ENCODE peak calls at places on chromosomes 7 and 10, in nine cellular contexts. M is MM.1S; X is body of pancreas; S is iPS DF 6.9; R is AG04450; P is CD8-positive, alpha-beta memory T cell; V is uterus; A is IMR-90; L is tibial nerve. H is an unnamed sample.
A peak's percentile ranks its signal among the peaks of the same experiment; 100 is the strongest.

GRCh38 chr10:122190553-122190952 is 80.5 kb upstream of the BTBD16 start:
- DNase-seq in M (no peak), X (no peak), S (no peak), R (no peak), P (no peak), V (peak; percentile 27), A (no peak), L (no peak), H (no peak)

GRCh38 chr7:94050046-94050445 is 45.9 kb upstream of the BET1 start:
- DNase-seq in M (peak; percentile 47), X (no peak), S (no peak), R (no peak), P (no peak), V (no peak), A (no peak), L (no peak), H (no peak)

GRCh38 chr10:63672491-63672890 is 151.3 kb downstream of the REEP3 start:
- DNase-seq in M (no peak), X (no peak), S (no peak), R (no peak), P (no peak), V (no peak), A (no peak), L (no peak), H (no peak)

GRCh38 chr7:96778263-96778662 is 68.6 kb upstream of the SEM1 start:
- DNase-seq in M (no peak), X (no peak), S (peak; percentile 25), R (no peak), P (no peak), V (no peak), A (no peak), L (no peak), H (no peak)

GRCh38 chr10:61452655-61453641 is at the start of gene TMEM26:
- DNase-seq in M (no peak), X (peak; percentile 20), S (no peak), R (no peak), P (no peak), V (peak; percentile 69), A (peak; percentile 30), L (no peak), H (peak; percentile 50)

GRCh38 chr10:11713186-11713743 is 28.9 kb upstream of the ECHDC3 start:
- DNase-seq in M (no peak), X (peak; percentile 34), S (no peak), R (no peak), P (no peak), V (peak; percentile 61), A (peak; percentile 32), L (no peak), H (no peak)

GRCh38 chr10:73262105-73262730 is 9.8 kb upstream of the MRPS16 start:
- DNase-seq in M (no peak), X (no peak), S (no peak), R (peak; percentile 43), P (no peak), V (no peak), A (peak; percentile 74), L (no peak), H (no peak)

GRCh38 chr10:46297406-46298204 is 10.8 kb downstream of the ANTXRL start:
- DNase-seq in M (no peak), X (no peak), S (no peak), R (no peak), P (no peak), V (no peak), A (no peak), L (no peak), H (no peak)

GRCh38 chr7:11716185-11716584 is 115.8 kb downstream of the THSD7A start:
- DNase-seq in M (no peak), X (peak; percentile 43), S (no peak), R (no peak), P (no peak), V (peak; percentile 14), A (no peak), L (no peak), H (peak; percentile 26)

GRCh38 chr10:60175418-60175817 is 214.3 kb downstream of the ANK3 start:
- DNase-seq in M (no peak), X (no peak), S (no peak), R (no peak), P (no peak), V (no peak), A (peak; percentile 12), L (no peak), H (no peak)

GRCh38 chr10:110751845-110752244 is 107.7 kb downstream of the RBM20 start:
- DNase-seq in M (no peak), X (no peak), S (no peak), R (no peak), P (no peak), V (no peak), A (no peak), L (no peak), H (no peak)

GRCh38 chr7:84455788-84456187 is 261.2 kb upstream of the SEMA3A start:
- DNase-seq in M (no peak), X (no peak), S (no peak), R (no peak), P (no peak), V (no peak), A (peak; percentile 30), L (no peak), H (no peak)

GRCh38 chr10:46220187-46220586 is 66.6 kb upstream of the ANTXRL start:
- DNase-seq in M (no peak), X (no peak), S (no peak), R (no peak), P (no peak), V (no peak), A (no peak), L (no peak), H (no peak)

GRCh38 chr7:95725170-95725569 is 47.2 kb upstream of the DYNC1I1 start:
- DNase-seq in M (peak; percentile 24), X (no peak), S (no peak), R (no peak), P (no peak), V (no peak), A (no peak), L (no peak), H (no peak)

GRCh38 chr7:333399-333776 is 43.4 kb downstream of the FOXL3 start:
- DNase-seq in M (no peak), X (peak; percentile 71), S (no peak), R (no peak), P (no peak), V (no peak), A (no peak), L (no peak), H (peak; percentile 64)

GRCh38 chr10:103991393-103992128 is 24.6 kb downstream of the SLK start:
- DNase-seq in M (no peak), X (no peak), S (no peak), R (no peak), P (no peak), V (no peak), A (no peak), L (no peak), H (no peak)

GRCh38 chr7:88310950-88311674 is 4.4 kb upstream of the STEAP4 start:
- DNase-seq in M (no peak), X (no peak), S (no peak), R (no peak), P (no peak), V (no peak), A (no peak), L (no peak), H (no peak)

GRCh38 chr7:150553163-150553562 is 14.0 kb upstream of the GIMAP4 start:
- DNase-seq in M (no peak), X (no peak), S (no peak), R (no peak), P (no peak), V (no peak), A (no peak), L (no peak), H (no peak)
- H3K27ac ChIP-seq in M (no peak overlapping the region), X (no peak overlapping the region), S (no peak overlapping the region), R (no peak overlapping the region), P (no peak overlapping the region), V (no peak overlapping the region), A (no peak overlapping the region), L (no peak overlapping the region), H (no peak overlapping the region)

GRCh38 chr10:133458710-133459453 is 5.1 kb downstream of the SCART1 start:
- DNase-seq in M (no peak), X (no peak), S (no peak), R (no peak), P (no peak), V (no peak), A (peak; percentile 8), L (no peak), H (no peak)
- H3K9me3 ChIP-seq in M (no peaks in the 10 kb centered on the region), X (no peaks in the 10 kb centered on the region), S (peaks cover 32% of the 10 kb centered on the region), R (peaks cover 44% of the 10 kb centered on the region), P (no peaks in the 10 kb centered on the region), V (no peaks in the 10 kb centered on the region), A (no peaks in the 10 kb centered on the region), L (no peaks in the 10 kb centered on the region), H (no peaks in the 10 kb centered on the region)

GRCh38 chr10:118520116-118520742 is 75.2 kb downstream of the PRLHR start:
- DNase-seq in M (no peak), X (no peak), S (no peak), R (no peak), P (no peak), V (no peak), A (no peak), L (no peak), H (no peak)

GRCh38 chr10:118518095-118518494 is 77.4 kb downstream of the PRLHR start:
- DNase-seq in M (no peak), X (no peak), S (no peak), R (no peak), P (no peak), V (no peak), A (no peak), L (no peak), H (no peak)

GRCh38 chr10:118522791-118523498 is 72.5 kb downstream of the PRLHR start:
- DNase-seq in M (no peak), X (no peak), S (no peak), R (no peak), P (no peak), V (no peak), A (peak; percentile 1), L (no peak), H (no peak)

GRCh38 chr10:118523775-118524174 is 71.7 kb downstream of the PRLHR start:
- DNase-seq in M (no peak), X (no peak), S (no peak), R (no peak), P (no peak), V (no peak), A (peak; percentile 5), L (no peak), H (no peak)

DNA sequence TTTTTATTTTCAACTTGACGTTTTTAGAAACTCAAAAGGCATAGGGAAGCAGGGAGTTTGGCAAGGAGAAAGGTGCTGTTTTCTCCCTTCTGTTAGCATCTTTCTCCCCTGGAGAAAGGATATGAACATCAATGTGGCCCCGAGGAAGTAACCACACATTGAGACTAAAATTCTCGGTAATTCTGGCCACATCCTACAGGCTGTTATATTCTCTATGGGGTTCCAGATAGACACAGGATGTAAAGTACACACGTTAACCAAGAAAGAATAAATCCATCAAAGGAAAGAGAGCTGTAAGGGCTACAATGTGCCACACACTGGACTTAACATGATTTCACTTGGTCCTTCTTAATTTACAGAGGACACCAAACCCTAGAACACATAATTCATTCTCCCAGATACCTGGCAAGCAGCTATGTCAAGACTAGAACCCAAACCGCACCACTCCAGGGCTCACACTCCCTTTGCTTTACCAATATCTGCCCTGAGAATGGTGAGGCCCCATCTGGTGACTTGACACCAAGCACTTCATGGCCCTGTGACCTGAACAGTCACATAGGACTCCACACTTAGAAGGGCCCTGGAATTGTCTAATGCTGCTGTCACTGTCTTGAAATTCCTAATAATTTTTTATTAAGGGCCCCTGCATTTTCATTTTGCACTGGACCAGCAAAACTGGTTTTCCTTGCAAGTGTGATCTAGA is 73.9 kb downstream of the PRLHR start:
- DNase-seq in M (no peak), X (no peak), S (no peak), R (no peak), P (no peak), V (no peak), A (no peak), L (no peak), H (no peak)
- H3K27ac ChIP-seq in M (no peak overlapping the region), X (no peak overlapping the region), S (no peak overlapping the region), R (no peak overlapping the region), P (no peak overlapping the region), V (no peak overlapping the region), A (no peak overlapping the region), L (no peak overlapping the region), H (no peak overlapping the region)

GRCh38 chr7:64612452-64612851 is 49.6 kb upstream of the ZNF680 start:
- DNase-seq in M (no peak), X (peak; percentile 33), S (no peak), R (no peak), P (no peak), V (no peak), A (no peak), L (no peak), H (no peak)
- H3K9me3 ChIP-seq in M (no peaks in the 10 kb centered on the region), X (no peaks in the 10 kb centered on the region), S (peaks cover 24% of the 10 kb centered on the region), R (peaks cover 16% of the 10 kb centered on the region), P (no peaks in the 10 kb centered on the region), V (no peaks in the 10 kb centered on the region), A (peaks cover 9% of the 10 kb centered on the region), L (no peaks in the 10 kb centered on the region), H (no peaks in the 10 kb centered on the region)

H was measured in small intestine.